ENCODE peak calls at places on chromosome X, in nine cellular contexts. A is fibroblast of mammary gland; E is cardiac muscle cell; Q is CD4-positive, CD25-positive, alpha-beta regulatory T cell; D is RWPE2; J is AG10803; X is CD8-positive, alpha-beta T cell; S is choroid plexus epithelial cell; T is coronary artery. M is an unnamed sample.

GRCh38 chrX:140507223-140507981 is 2.5 kb upstream of the SOX3 start:
- DNase-seq in J (no peak), D (no peak), S (no peak), A (no peak), Q (no peak), E (no peak), T (no peak), X (no peak), M (no peak)

GRCh38 chrX:41561045-41561444 is 113.9 kb downstream of the NYX start:
- DNase-seq in A (peak; percentile 94), D (no peak), X (peak; percentile 4), T (no peak), S (peak; percentile 94), Q (peak; percentile 72), J (peak; percentile 68), E (no peak), M (peak; percentile 91)

GRCh38 chrX:118807151-118808017 is 16.2 kb upstream of the ZCCHC12 start:
- DNase-seq in Q (peak; percentile 49), A (peak; percentile 58), D (no peak), T (no peak), S (peak; percentile 65), E (peak; percentile 52), X (no peak), J (peak; percentile 55), M (peak; percentile 18)

GRCh38 chrX:67555578-67556203 is 11.9 kb downstream of the AR start:
- DNase-seq in X (no peak), T (no peak), D (no peak), J (peak; percentile 42), A (peak; percentile 59), E (peak; percentile 26), Q (peak; percentile 26), S (peak; percentile 51), M (no peak)

GRCh38 chrX:72124540-72125201 is 7.0 kb downstream of the RTL5 start:
- DNase-seq in S (no peak), J (no peak), E (no peak), A (no peak), Q (no peak), D (no peak), T (peak; percentile 57), X (no peak), M (no peak)

GRCh38 chrX:153635788-153636668 is 11.0 kb upstream of the DUSP9 start:
- DNase-seq in J (no peak), T (no peak), S (peak; percentile 16), X (no peak), D (no peak), E (no peak), Q (peak; percentile 31), A (peak; percentile 4), M (no peak)

GRCh38 chrX:70132877-70133302 is 357 bp upstream of the IGBP1 start:
- DNase-seq in A (no peak), D (no peak), S (no peak), Q (no peak), J (no peak), T (no peak), E (no peak), X (no peak), M (no peak)

GRCh38 chrX:16924631-16925239 is 21.7 kb upstream of the REPS2 start:
- DNase-seq in S (no peak), X (no peak), T (no peak), A (no peak), E (no peak), D (no peak), J (no peak), Q (no peak), M (no peak)

GRCh38 chrX:132058975-132059374 is 35.9 kb downstream of the STK26 start:
- DNase-seq in X (no peak), A (no peak), E (no peak), D (no peak), Q (no peak), J (no peak), T (no peak), S (no peak), M (no peak)
- H3K4me3 ChIP-seq in X (no peak overlapping the region), A (no peak overlapping the region), E (no peak overlapping the region), D (no peak overlapping the region), Q (no peak overlapping the region), J (no peak overlapping the region), T (no peak overlapping the region), S (no peak overlapping the region), M (no peak overlapping the region)

GRCh38 chrX:63754860-63755579 is 30.0 kb downstream of the ARHGEF9 start:
- DNase-seq in D (peak; percentile 84), Q (peak; percentile 94), X (peak; percentile 78), A (peak; percentile 92), T (peak; percentile 95), J (peak; percentile 94), E (peak; percentile 91), S (peak; percentile 96), M (peak; percentile 89)

GRCh38 chrX:63750846-63751245 is 34.2 kb downstream of the ARHGEF9 start:
- DNase-seq in D (no peak), S (no peak), J (no peak), X (no peak), E (no peak), A (no peak), Q (no peak), T (no peak), M (no peak)

GRCh38 chrX:63747331-63747730 is 37.7 kb downstream of the ARHGEF9 start:
- DNase-seq in Q (no peak), J (peak; percentile 70), T (no peak), E (peak; percentile 14), D (no peak), S (peak; percentile 83), X (no peak), A (peak; percentile 78), M (peak; percentile 70)

GRCh38 chrX:63754141-63754859 is 30.7 kb downstream of the ARHGEF9 start:
- DNase-seq in J (peak; percentile 12), Q (peak; percentile 60), A (no peak), X (peak; percentile 13), T (no peak), E (no peak), S (peak; percentile 26), D (no peak), M (peak; percentile 18)

GRCh38 chrX:63751481-63751880 is 33.5 kb downstream of the ARHGEF9 start:
- DNase-seq in J (no peak), T (no peak), D (no peak), Q (no peak), A (no peak), S (no peak), E (no peak), X (no peak), M (no peak)
- H3K4me3 ChIP-seq in J (no peak overlapping the region), T (peak overlapping the region; percentile 52), D (no peak overlapping the region), Q (no peak overlapping the region), A (no peak overlapping the region), S (no peak overlapping the region), E (no peak overlapping the region), X (no peak overlapping the region), M (no peak overlapping the region)

DNA sequence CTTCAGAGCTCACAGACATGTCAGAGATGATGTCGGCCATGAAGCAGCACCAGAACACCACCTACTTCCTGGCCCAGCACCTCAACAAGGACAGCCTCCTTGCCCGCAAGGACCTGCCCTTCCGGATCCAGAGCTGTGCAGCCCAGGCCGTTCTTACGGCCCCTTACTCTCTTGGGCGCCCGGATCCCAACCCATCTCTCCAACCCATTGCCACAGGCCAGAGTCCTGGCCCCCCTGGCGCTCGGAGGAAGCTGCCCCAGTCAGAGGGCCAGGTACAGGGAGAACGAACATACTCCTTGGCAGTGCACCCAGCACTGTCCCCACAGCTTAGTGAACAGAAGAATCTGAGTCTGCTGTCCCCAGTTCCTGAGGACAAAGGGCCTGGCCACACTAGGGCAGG is 27.9 kb upstream of the PRPS1 start:
- DNase-seq in Q (no peak), A (no peak), T (no peak), S (no peak), E (no peak), D (no peak), J (no peak), X (no peak), M (no peak)
- H3K4me3 ChIP-seq in Q (no peak overlapping the region), A (no peak overlapping the region), T (no peak overlapping the region), S (no peak overlapping the region), E (no peak overlapping the region), D (no peak overlapping the region), J (no peak overlapping the region), X (no peak overlapping the region), M (no peak overlapping the region)

DNA sequence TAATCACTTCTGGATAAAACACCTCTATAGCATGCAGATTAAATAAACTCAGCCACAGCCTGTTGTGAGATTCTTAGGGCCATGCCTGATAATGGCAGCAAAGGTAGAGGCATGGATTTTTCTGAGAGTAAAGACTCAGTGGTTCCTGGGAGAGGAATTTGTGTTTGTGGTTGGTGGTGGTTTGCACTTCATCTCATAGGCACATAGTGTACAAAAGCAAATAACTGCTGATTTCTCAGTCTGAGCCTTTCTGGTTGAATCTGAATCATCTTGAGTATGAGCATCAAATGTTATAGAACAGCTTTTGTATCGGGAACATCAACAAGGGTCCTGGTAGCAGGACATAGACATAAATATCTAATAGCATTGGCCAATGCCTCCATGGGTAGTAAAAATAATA is 274.3 kb downstream of the FRMPD4 start:
- DNase-seq in A (peak; percentile 39), T (no peak), J (no peak), D (no peak), S (no peak), Q (no peak), X (no peak), E (no peak), M (no peak)
- H3K4me3 ChIP-seq in A (no peak overlapping the region), T (no peak overlapping the region), J (no peak overlapping the region), D (no peak overlapping the region), S (no peak overlapping the region), Q (no peak overlapping the region), X (no peak overlapping the region), E (no peak overlapping the region), M (no peak overlapping the region)

GRCh38 chrX:8846271-8846670 is 45.1 kb upstream of the FAM9A start:
- DNase-seq in S (no peak), X (no peak), Q (no peak), A (no peak), T (no peak), J (no peak), D (no peak), E (no peak), M (peak; percentile 56)
- H3K4me3 ChIP-seq in S (no peak overlapping the region), X (no peak overlapping the region), Q (no peak overlapping the region), A (no peak overlapping the region), T (no peak overlapping the region), J (no peak overlapping the region), D (no peak overlapping the region), E (no peak overlapping the region), M (no peak overlapping the region)

DNA sequence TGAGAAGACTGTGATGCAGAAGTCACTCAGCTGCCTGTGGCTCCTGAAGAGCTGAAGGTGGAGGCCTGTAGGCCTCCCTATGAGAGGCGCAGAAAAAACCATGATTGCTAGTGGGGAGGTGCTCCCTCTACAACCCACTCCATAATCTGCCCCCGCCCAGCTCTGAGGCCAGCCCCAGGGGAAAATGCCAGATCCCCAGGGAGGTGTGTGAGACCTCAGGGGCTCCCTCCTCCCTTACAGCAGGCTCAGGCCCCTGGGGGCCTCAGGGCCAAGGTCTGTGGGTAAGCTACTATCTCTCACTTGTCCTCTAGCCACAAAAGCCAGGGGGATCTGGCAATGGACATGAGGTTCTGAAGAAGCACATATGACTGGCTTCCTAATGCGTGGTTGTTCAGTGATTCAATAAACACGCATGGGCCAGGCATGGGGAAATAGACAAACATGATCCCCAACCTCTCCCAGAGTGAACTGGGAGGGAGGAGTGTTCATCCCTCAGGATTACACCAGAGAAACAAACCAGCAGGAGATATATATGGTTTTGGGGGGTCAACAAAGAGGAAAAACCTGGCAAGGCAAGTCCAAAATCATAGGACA is 51.0 kb upstream of the MTM1 start:
- DNase-seq in D (no peak), T (no peak), J (peak; percentile 73), A (peak; percentile 77), X (no peak), E (no peak), S (peak; percentile 69), Q (no peak), M (no peak)
- H3K4me3 ChIP-seq in D (no peak overlapping the region), T (no peak overlapping the region), J (no peak overlapping the region), A (no peak overlapping the region), X (no peak overlapping the region), E (no peak overlapping the region), S (no peak overlapping the region), Q (no peak overlapping the region), M (no peak overlapping the region)

GRCh38 chrX:11663875-11664210 is 1.9 kb downstream of the ARHGAP6 start:
- DNase-seq in E (peak; percentile 5), Q (no peak), T (no peak), A (no peak), D (no peak), J (no peak), S (no peak), X (no peak), M (no peak)
- H3K4me3 ChIP-seq in E (peak overlapping the region; percentile 75), Q (no peak overlapping the region), T (peak overlapping the region; percentile 64), A (peak overlapping the region; percentile 60), D (no peak overlapping the region), J (no peak overlapping the region), S (peak overlapping the region; percentile 53), X (no peak overlapping the region), M (no peak overlapping the region)